ENCODE peak calls at places on chromosomes 7 and 10, in seven cellular contexts. G is IMR-90, P is spleen, F is body of pancreas, N is testis, M is tibial nerve, O is stomach. U is an unnamed sample. For H3K27me3, the result is how much of the 10 kb centered on the place peaks cover.

GRCh38 chr10:23186178-23186577 is 5.9 kb upstream of the PTF1A start:
- DNase-seq in F (peak), P (no peak), O (no peak), G (no peak), N (no peak), M (no peak), U (no peak)

GRCh38 chr10:19480296-19480695 is 335.9 kb upstream of the PLXDC2 start:
- DNase-seq in F (no peak), P (no peak), G (peak), O (no peak), N (no peak), M (no peak), U (no peak)

GRCh38 chr7:73424486-73424885 is 9.1 kb upstream of the FZD9 start:
- DNase-seq in G (no peak), M (no peak), N (no peak), F (no peak), P (no peak), O (no peak), U (no peak)

GRCh38 chr7:135326636-135327280 is 93.1 kb downstream of the STRA8 start:
- DNase-seq in N (no peak), P (no peak), F (no peak), M (no peak), G (peak), O (no peak), U (no peak)

GRCh38 chr7:116431783-116432182 is 67.8 kb upstream of the CAV2 start:
- DNase-seq in N (no peak), O (no peak), G (peak), F (no peak), M (no peak), P (no peak), U (no peak)

GRCh38 chr10:118853916-118854315 is 99.1 kb upstream of the CACUL1 start:
- DNase-seq in M (no peak), N (no peak), G (no peak), O (no peak), F (no peak), P (no peak), U (no peak)

GRCh38 chr7:73822319-73823173 is 8.2 kb upstream of the CLDN4 start:
- DNase-seq in N (no peak), M (no peak), O (no peak), F (peak), P (peak), G (peak), U (peak)

GRCh38 chr10:90930070-90930837 is 9.4 kb upstream of the ANKRD1 start:
- DNase-seq in N (peak), O (no peak), G (peak), P (no peak), F (no peak), M (no peak), U (no peak)

GRCh38 chr10:100767428-100767779 is 22.0 kb downstream of the PAX2 start:
- DNase-seq in N (no peak), O (no peak), P (no peak), F (no peak), M (no peak), G (no peak), U (no peak)
- H3K27me3 ChIP-seq in N (under half), O (under half), P (half or more), F (under half), M (under half), G (under half), U (under half)

DNA sequence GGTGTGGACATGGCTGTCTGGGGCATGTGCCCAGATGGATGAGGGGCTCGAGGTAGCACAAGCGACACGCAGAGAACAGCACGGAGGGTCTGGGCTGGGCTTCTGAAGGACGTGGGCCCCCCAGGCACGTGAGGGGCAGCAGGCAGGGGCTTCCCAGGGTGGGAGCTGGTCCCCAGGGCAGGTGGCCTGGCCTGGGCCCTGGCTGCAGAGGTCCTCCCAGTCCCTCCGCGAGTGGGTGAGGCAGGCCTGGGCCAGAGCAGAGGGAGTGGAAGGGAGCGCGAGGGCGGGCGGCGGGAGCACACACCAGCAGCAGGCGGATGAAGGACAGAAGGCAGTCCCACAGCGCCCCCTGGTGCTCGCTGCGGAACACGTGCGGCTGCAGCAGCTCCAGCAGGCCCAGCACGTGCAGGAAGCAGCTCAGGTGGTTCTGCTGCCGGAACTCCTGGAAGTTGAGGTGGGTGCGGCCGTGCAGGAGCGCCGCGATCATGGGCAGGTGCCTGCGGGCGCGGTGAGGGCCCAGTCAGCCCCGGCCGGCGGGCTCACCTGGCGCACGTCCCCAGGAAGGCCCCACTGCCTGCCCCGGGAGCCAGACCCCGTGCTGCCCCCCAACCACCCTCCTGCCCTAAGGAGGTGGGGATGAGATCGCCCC is 14.7 kb upstream of the MICALL2 start:
- DNase-seq in M (peak), P (peak), O (peak), N (peak), G (peak), F (peak), U (peak)
- TF ChIP-seq POLR2A in M (no peak), P (no peak), O (no peak), N (no peak), G (no peak), F (no peak), U (peak)

GRCh38 chr7:107937514-107937913 is 46.5 kb downstream of the DLD start:
- DNase-seq in G (no peak), N (no peak), M (no peak), P (no peak), O (no peak), F (no peak), U (no peak)
- H3K27ac ChIP-seq in G (no peak), N (peak), M (peak), P (no peak), O (peak), F (no peak), U (peak)

GRCh38 chr10:122464158-122464510 is 2.8 kb downstream of the HTRA1 start:
- DNase-seq in N (no peak), P (no peak), O (no peak), M (no peak), F (no peak), G (no peak), U (no peak)
- H3K27me3 ChIP-seq in N (under half), P (half or more), O (under half), M (under half), F (under half), G (under half), U (under half)

DNA sequence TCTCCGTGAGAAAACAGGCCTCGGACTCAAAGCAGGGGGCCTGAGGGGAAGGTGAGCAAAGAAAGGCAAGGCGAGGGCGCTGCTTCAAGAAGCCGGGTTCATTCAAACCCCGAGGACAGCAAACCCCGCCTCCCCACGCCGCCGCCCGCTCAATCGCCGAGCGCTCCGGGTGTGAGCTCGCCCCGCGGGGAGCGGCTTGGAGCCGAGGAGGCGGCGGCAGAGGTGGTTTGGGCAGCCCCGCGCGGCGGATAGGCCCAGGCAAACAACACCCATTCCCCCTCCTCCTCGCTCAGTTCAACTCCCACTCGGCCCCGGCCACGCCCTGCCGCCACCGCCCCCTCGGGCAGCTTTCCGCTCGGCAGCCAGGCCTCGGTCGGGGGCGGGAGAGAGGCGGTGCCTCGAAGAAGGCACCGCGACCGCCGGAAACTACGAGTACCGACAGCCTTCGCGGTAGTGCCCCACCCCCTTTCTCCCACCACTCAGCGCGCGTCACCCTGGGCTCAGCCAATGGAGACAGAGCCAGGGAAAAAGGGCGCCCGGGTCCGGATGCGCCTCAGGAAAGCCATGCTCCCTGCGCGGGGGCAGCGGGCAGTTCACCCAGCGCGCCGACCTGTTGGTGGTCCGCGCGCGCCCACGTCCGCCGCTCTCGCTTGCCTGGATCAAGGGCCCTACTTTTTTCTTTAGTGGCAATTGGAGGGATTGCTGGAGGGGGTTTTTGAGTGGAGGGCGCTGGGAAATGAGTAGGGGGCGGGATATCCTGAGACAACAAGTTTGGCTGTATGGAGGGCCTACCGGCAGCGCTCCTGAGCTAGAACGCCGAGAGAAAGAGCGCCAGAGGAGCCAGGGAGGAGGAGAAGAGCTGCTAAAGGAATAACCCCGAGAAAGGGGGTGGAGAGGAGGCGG is 674 bp upstream of the SP4 start:
- DNase-seq in N (peak), F (peak), P (peak), M (peak), O (peak), G (peak), U (peak)
- TF ChIP-seq POLR2A in N (no peak), F (peak), P (no peak), M (no peak), O (peak), G (peak), U (peak)

DNA sequence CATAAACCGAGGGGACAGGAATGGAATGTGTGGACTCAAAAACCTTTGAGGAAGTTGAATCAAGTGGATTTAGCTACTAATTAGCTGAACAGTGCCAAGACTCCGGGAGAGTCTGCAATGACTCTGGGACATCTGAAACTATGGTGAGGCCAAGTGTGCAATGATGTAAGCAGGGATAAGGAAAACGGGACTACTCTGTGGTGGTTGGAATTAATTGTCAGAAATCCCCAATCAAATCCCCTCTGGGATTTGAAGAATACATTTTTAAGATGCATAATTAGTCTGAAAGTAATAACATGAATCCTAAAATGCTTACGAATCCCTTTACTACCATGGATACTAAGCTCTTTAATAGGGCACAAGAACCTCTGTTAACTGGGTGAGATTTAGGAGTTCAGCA is 602.8 kb downstream of the NRG3 start:
- DNase-seq in M (no peak), F (no peak), O (no peak), P (no peak), N (no peak), G (no peak), U (no peak)
- H3K27ac ChIP-seq in M (no peak), F (no peak), O (no peak), P (no peak), N (no peak), G (no peak), U (no peak)

DNA sequence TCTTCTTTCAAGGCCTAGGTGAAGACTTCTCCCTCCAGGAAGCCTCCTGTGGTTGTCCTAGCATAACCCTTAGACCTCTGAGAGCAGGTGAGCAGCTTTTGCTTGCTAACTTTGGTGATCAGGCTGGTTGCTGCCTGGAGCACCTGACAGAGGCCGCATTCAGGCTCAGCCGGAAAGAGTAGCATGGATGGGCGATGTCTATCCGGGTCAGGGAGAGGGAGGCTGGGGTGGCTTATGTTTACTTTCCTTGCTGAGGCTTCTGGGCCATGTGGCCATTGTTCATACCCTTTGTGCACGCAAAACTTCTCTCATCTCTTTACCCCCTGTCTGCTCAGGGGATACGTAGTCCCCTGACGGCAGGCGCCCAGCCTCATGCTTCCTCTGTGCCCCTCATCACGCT is 27.4 kb upstream of the PCBD1 start:
- DNase-seq in F (no peak), G (no peak), O (no peak), M (no peak), N (no peak), P (peak), U (no peak)
- H3K27me3 ChIP-seq in F (under half), G (half or more), O (under half), M (under half), N (under half), P (under half), U (under half)